ENCODE peak calls at places on chromosomes 6 and 20, in six cellular contexts. Q is fibroblast of mammary gland; X is left colon; K is fibroblast of lung; G is AG08395; T is activated T-helper 1 cell treated with anti-CD3 and anti-CD28 coated beads, Interleukin-2, amount 50 U/mL, for 16 hours. W is an unnamed sample.

GRCh38 chr6:145372671-145373123 is 362.6 kb downstream of the EPM2A start:
- DNase-seq in Q (peak), X (no peak), K (peak), G (peak), T (no peak), W (peak)

GRCh38 chr20:59124326-59125029 is 39.1 kb upstream of the ZNF831 start:
- DNase-seq in Q (no peak), X (no peak), K (no peak), G (no peak), T (no peak), W (no peak)

GRCh38 chr6:111559193-111560097 is 46.2 kb downstream of the TRAF3IP2 start:
- DNase-seq in Q (peak), X (no peak), K (no peak), G (peak), T (no peak), W (no peak)

GRCh38 chr20:63064310-63064709 is 57.5 kb upstream of the BHLHE23 start:
- DNase-seq in Q (no peak), X (no peak), K (no peak), G (no peak), T (peak), W (no peak)

GRCh38 chr20:11734431-11734830 is 183.3 kb upstream of the BTBD3 start:
- DNase-seq in Q (no peak), X (no peak), K (no peak), G (no peak), T (no peak), W (no peak)

GRCh38 chr6:160348552-160349441 is 619 bp downstream of the SLC22A3 start:
- DNase-seq in Q (no peak), X (peak), K (peak), G (peak), T (no peak), W (peak)

GRCh38 chr6:106316376-106316769 is 9.2 kb downstream of the ATG5 start:
- DNase-seq in Q (no peak), X (no peak), K (no peak), G (no peak), T (no peak), W (no peak)

GRCh38 chr6:8506123-8506522 is 70.8 kb upstream of the SLC35B3 start:
- DNase-seq in Q (no peak), X (no peak), K (no peak), G (no peak), T (no peak), W (no peak)

GRCh38 chr6:41605649-41606048 is 32.6 kb upstream of the MDFI start:
- DNase-seq in Q (no peak), X (no peak), K (no peak), G (no peak), T (no peak), W (no peak)

GRCh38 chr20:38649275-38649891 is 47.8 kb downstream of the ARHGAP40 start:
- DNase-seq in Q (peak), X (no peak), K (peak), G (peak), T (no peak), W (peak)

GRCh38 chr6:167116109-167116837 is 6.6 kb upstream of the CCR6 start:
- DNase-seq in Q (peak), X (no peak), K (no peak), G (no peak), T (no peak), W (no peak)

GRCh38 chr20:18988701-18989100 is 175.1 kb downstream of the SCP2D1 start:
- DNase-seq in Q (no peak), X (no peak), K (no peak), G (no peak), T (no peak), W (no peak)

GRCh38 chr20:44006578-44006977 is 91.9 kb downstream of the TOX2 start:
- DNase-seq in Q (no peak), X (no peak), K (no peak), G (no peak), T (no peak), W (no peak)

GRCh38 chr20:50291428-50292323 is 101.0 kb downstream of the CEBPB start:
- DNase-seq in Q (no peak), X (no peak), K (no peak), G (no peak), T (no peak), W (no peak)

GRCh38 chr6:150323205-150323604 is 45.6 kb upstream of the IYD start:
- DNase-seq in Q (no peak), X (no peak), K (no peak), G (no peak), T (no peak), W (no peak)

GRCh38 chr6:144581807-144582537 is 296.8 kb downstream of the UTRN start:
- DNase-seq in Q (peak), X (peak), K (peak), G (no peak), T (no peak), W (peak)

GRCh38 chr20:10761786-10762185 is 88.0 kb upstream of the JAG1 start:
- DNase-seq in Q (no peak), X (no peak), K (peak), G (no peak), T (no peak), W (no peak)

GRCh38 chr6:170279977-170280688 is 10.7 kb downstream of the DLL1 start:
- DNase-seq in Q (peak), X (peak), K (no peak), G (peak), T (no peak), W (peak)

GRCh38 chr6:91669154-91669903 is 1082.5 kb upstream of the MAP3K7 start:
- DNase-seq in Q (no peak), X (no peak), K (peak), G (no peak), T (no peak), W (peak)

GRCh38 chr6:43847741-43848630 is 78.0 kb downstream of the VEGFA start:
- DNase-seq in Q (no peak), X (no peak), K (peak), G (no peak), T (no peak), W (no peak)

GRCh38 chr6:15061176-15061575 is 184.7 kb upstream of the JARID2 start:
- DNase-seq in Q (no peak), X (no peak), K (no peak), G (no peak), T (no peak), W (no peak)

GRCh38 chr20:5770987-5771318 is 20.8 kb downstream of the SHLD1 start:
- DNase-seq in Q (no peak), X (no peak), K (no peak), G (no peak), T (no peak), W (no peak)

W was measured in AG08396.